ENCODE peak calls at places on chromosomes 4 and X, in eight cellular contexts. One of them, this sample, is unnamed.

GRCh38 chr4:174929346-174929745 is 11.2 kb downstream of the ADAM29 start:
- DNase-seq in choroid plexus epithelial cell: no peak
- DNase-seq in fibroblast of the aortic adventitia: no peak
- DNase-seq in fibroblast of villous mesenchyme: no peak
- DNase-seq in heart left ventricle: no peak
- DNase-seq in WTC11: no peak
- DNase-seq in cardiac muscle cell: no peak
- DNase-seq in MCF 10A: no peak
- DNase-seq in this sample: no peak

GRCh38 chr4:52760256-52760655 is 9.0 kb upstream of the ERVMER34-1 start:
- DNase-seq in heart left ventricle: no peak
- DNase-seq in MCF 10A: no peak
- DNase-seq in fibroblast of villous mesenchyme: no peak
- DNase-seq in fibroblast of the aortic adventitia: no peak
- DNase-seq in choroid plexus epithelial cell: no peak
- DNase-seq in cardiac muscle cell: no peak
- DNase-seq in WTC11: no peak
- DNase-seq in this sample: no peak

GRCh38 chrX:65871671-65872311 is 168.1 kb downstream of the VSIG4 start:
- DNase-seq in cardiac muscle cell: no peak
- DNase-seq in fibroblast of villous mesenchyme: no peak
- DNase-seq in choroid plexus epithelial cell: no peak
- DNase-seq in heart left ventricle: peak
- DNase-seq in fibroblast of the aortic adventitia: peak
- DNase-seq in WTC11: peak
- DNase-seq in MCF 10A: peak
- DNase-seq in this sample: no peak

GRCh38 chrX:10989386-10989785 is 121.7 kb upstream of the HCCS start:
- DNase-seq in choroid plexus epithelial cell: peak
- DNase-seq in MCF 10A: no peak
- DNase-seq in heart left ventricle: no peak
- DNase-seq in fibroblast of the aortic adventitia: no peak
- DNase-seq in cardiac muscle cell: peak
- DNase-seq in fibroblast of villous mesenchyme: no peak
- DNase-seq in WTC11: no peak
- DNase-seq in this sample: no peak

GRCh38 chrX:66994729-66995128 is 355.9 kb upstream of the EDA2R start:
- DNase-seq in fibroblast of the aortic adventitia: no peak
- DNase-seq in choroid plexus epithelial cell: no peak
- DNase-seq in cardiac muscle cell: no peak
- DNase-seq in fibroblast of villous mesenchyme: no peak
- DNase-seq in WTC11: peak
- DNase-seq in MCF 10A: no peak
- DNase-seq in heart left ventricle: no peak
- DNase-seq in this sample: peak

GRCh38 chr4:125368684-125369083 is 53.9 kb downstream of the FAT4 start:
- DNase-seq in cardiac muscle cell: no peak
- DNase-seq in WTC11: no peak
- DNase-seq in MCF 10A: peak
- DNase-seq in fibroblast of villous mesenchyme: peak
- DNase-seq in choroid plexus epithelial cell: peak
- DNase-seq in heart left ventricle: no peak
- DNase-seq in fibroblast of the aortic adventitia: peak
- DNase-seq in this sample: no peak

GRCh38 chr4:162015090-162015489 is 148.7 kb downstream of the FSTL5 start:
- DNase-seq in fibroblast of villous mesenchyme: peak
- DNase-seq in cardiac muscle cell: no peak
- DNase-seq in choroid plexus epithelial cell: peak
- DNase-seq in MCF 10A: no peak
- DNase-seq in heart left ventricle: no peak
- DNase-seq in fibroblast of the aortic adventitia: no peak
- DNase-seq in WTC11: no peak
- DNase-seq in this sample: no peak

GRCh38 chr4:143606470-143606869 is 93.0 kb downstream of the SMARCA5 start:
- DNase-seq in MCF 10A: no peak
- DNase-seq in choroid plexus epithelial cell: no peak
- DNase-seq in cardiac muscle cell: no peak
- DNase-seq in fibroblast of villous mesenchyme: no peak
- DNase-seq in heart left ventricle: no peak
- DNase-seq in WTC11: no peak
- DNase-seq in fibroblast of the aortic adventitia: no peak
- DNase-seq in this sample: no peak

GRCh38 chr4:123398803-123399637 is 2.4 kb downstream of the SPRY1 start:
- DNase-seq in fibroblast of the aortic adventitia: peak
- DNase-seq in fibroblast of villous mesenchyme: peak
- DNase-seq in heart left ventricle: peak
- DNase-seq in cardiac muscle cell: peak
- DNase-seq in MCF 10A: peak
- DNase-seq in choroid plexus epithelial cell: peak
- DNase-seq in WTC11: peak
- DNase-seq in this sample: peak

GRCh38 chr4:176377705-176378302 is 58.0 kb downstream of the SPCS3 start:
- DNase-seq in fibroblast of villous mesenchyme: peak
- DNase-seq in choroid plexus epithelial cell: peak
- DNase-seq in WTC11: no peak
- DNase-seq in cardiac muscle cell: peak
- DNase-seq in MCF 10A: peak
- DNase-seq in fibroblast of the aortic adventitia: peak
- DNase-seq in heart left ventricle: no peak
- DNase-seq in this sample: no peak

GRCh38 chr4:155433636-155434360 is 57.0 kb upstream of the MAP9 start:
- DNase-seq in choroid plexus epithelial cell: peak
- DNase-seq in cardiac muscle cell: no peak
- DNase-seq in heart left ventricle: no peak
- DNase-seq in fibroblast of the aortic adventitia: peak
- DNase-seq in fibroblast of villous mesenchyme: no peak
- DNase-seq in MCF 10A: peak
- DNase-seq in WTC11: no peak
- DNase-seq in this sample: no peak
- TF ChIP-seq CTCF in choroid plexus epithelial cell: no peak
- TF ChIP-seq CTCF in cardiac muscle cell: no peak
- TF ChIP-seq CTCF in heart left ventricle: no peak
- TF ChIP-seq CTCF in fibroblast of the aortic adventitia: no peak
- TF ChIP-seq CTCF in fibroblast of villous mesenchyme: no peak
- TF ChIP-seq CTCF in MCF 10A: no peak
- TF ChIP-seq CTCF in WTC11: no peak
- TF ChIP-seq CTCF in this sample: no peak

GRCh38 chr4:119087121-119087520 is 48.5 kb upstream of the MYOZ2 start:
- DNase-seq in MCF 10A: no peak
- DNase-seq in heart left ventricle: no peak
- DNase-seq in WTC11: no peak
- DNase-seq in choroid plexus epithelial cell: peak
- DNase-seq in fibroblast of the aortic adventitia: peak
- DNase-seq in cardiac muscle cell: no peak
- DNase-seq in fibroblast of villous mesenchyme: peak
- DNase-seq in this sample: no peak
- TF ChIP-seq CTCF in MCF 10A: no peak
- TF ChIP-seq CTCF in heart left ventricle: peak
- TF ChIP-seq CTCF in WTC11: no peak
- TF ChIP-seq CTCF in choroid plexus epithelial cell: peak
- TF ChIP-seq CTCF in fibroblast of the aortic adventitia: peak
- TF ChIP-seq CTCF in cardiac muscle cell: peak
- TF ChIP-seq CTCF in fibroblast of villous mesenchyme: peak
- TF ChIP-seq CTCF in this sample: no peak

GRCh38 chr4:126738926-126739325 is 893.8 kb upstream of the INTU start:
- DNase-seq in MCF 10A: no peak
- DNase-seq in choroid plexus epithelial cell: peak
- DNase-seq in cardiac muscle cell: no peak
- DNase-seq in fibroblast of the aortic adventitia: no peak
- DNase-seq in fibroblast of villous mesenchyme: no peak
- DNase-seq in heart left ventricle: no peak
- DNase-seq in WTC11: no peak
- DNase-seq in this sample: no peak

GRCh38 chr4:126742885-126743284 is 889.9 kb upstream of the INTU start:
- DNase-seq in choroid plexus epithelial cell: no peak
- DNase-seq in heart left ventricle: no peak
- DNase-seq in WTC11: no peak
- DNase-seq in cardiac muscle cell: no peak
- DNase-seq in MCF 10A: no peak
- DNase-seq in fibroblast of the aortic adventitia: no peak
- DNase-seq in fibroblast of villous mesenchyme: no peak
- DNase-seq in this sample: no peak

GRCh38 chr4:126740687-126741086 is 892.1 kb upstream of the INTU start:
- DNase-seq in choroid plexus epithelial cell: no peak
- DNase-seq in MCF 10A: no peak
- DNase-seq in heart left ventricle: no peak
- DNase-seq in WTC11: no peak
- DNase-seq in fibroblast of the aortic adventitia: no peak
- DNase-seq in fibroblast of villous mesenchyme: no peak
- DNase-seq in cardiac muscle cell: no peak
- DNase-seq in this sample: no peak

GRCh38 chr4:126738527-126738923 is 894.2 kb upstream of the INTU start:
- DNase-seq in heart left ventricle: no peak
- DNase-seq in choroid plexus epithelial cell: no peak
- DNase-seq in cardiac muscle cell: no peak
- DNase-seq in fibroblast of villous mesenchyme: no peak
- DNase-seq in MCF 10A: no peak
- DNase-seq in WTC11: no peak
- DNase-seq in fibroblast of the aortic adventitia: no peak
- DNase-seq in this sample: no peak

DNA sequence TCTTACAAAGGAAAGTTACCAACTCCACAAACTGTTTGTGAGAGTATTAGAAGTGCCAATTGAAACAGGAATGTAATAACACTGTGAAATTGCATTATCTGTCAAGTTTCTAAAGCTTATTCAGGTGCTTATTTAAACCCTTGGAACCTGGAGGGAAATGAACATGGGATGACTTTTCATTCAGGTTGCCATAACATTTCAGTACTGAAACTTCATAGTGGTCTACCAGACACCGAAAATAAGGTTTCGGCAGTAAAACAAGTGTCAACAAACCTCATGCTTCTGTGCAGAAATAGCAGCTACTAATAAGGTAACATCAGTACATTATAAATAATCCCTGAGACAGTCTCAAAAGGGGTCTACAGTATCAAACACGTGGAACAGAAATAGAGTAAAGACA is 890.7 kb upstream of the INTU start:
- DNase-seq in cardiac muscle cell: no peak
- DNase-seq in choroid plexus epithelial cell: no peak
- DNase-seq in WTC11: no peak
- DNase-seq in fibroblast of the aortic adventitia: no peak
- DNase-seq in heart left ventricle: no peak
- DNase-seq in fibroblast of villous mesenchyme: no peak
- DNase-seq in MCF 10A: no peak
- DNase-seq in this sample: no peak
- TF ChIP-seq CTCF in cardiac muscle cell: no peak
- TF ChIP-seq CTCF in choroid plexus epithelial cell: no peak
- TF ChIP-seq CTCF in WTC11: no peak
- TF ChIP-seq CTCF in fibroblast of the aortic adventitia: no peak
- TF ChIP-seq CTCF in heart left ventricle: no peak
- TF ChIP-seq CTCF in fibroblast of villous mesenchyme: no peak
- TF ChIP-seq CTCF in MCF 10A: no peak
- TF ChIP-seq CTCF in this sample: no peak

GRCh38 chrX:149508467-149508866 is 3.4 kb upstream of the IDS start:
- DNase-seq in fibroblast of the aortic adventitia: no peak
- DNase-seq in MCF 10A: no peak
- DNase-seq in cardiac muscle cell: no peak
- DNase-seq in choroid plexus epithelial cell: no peak
- DNase-seq in heart left ventricle: no peak
- DNase-seq in WTC11: no peak
- DNase-seq in fibroblast of villous mesenchyme: no peak
- DNase-seq in this sample: no peak

GRCh38 chrX:149506349-149506748 is 1.2 kb upstream of the IDS start:
- DNase-seq in WTC11: no peak
- DNase-seq in fibroblast of the aortic adventitia: no peak
- DNase-seq in fibroblast of villous mesenchyme: no peak
- DNase-seq in cardiac muscle cell: no peak
- DNase-seq in MCF 10A: no peak
- DNase-seq in heart left ventricle: no peak
- DNase-seq in choroid plexus epithelial cell: no peak
- DNase-seq in this sample: no peak

GRCh38 chrX:149505671-149506070 is 565 bp upstream of the IDS start:
- DNase-seq in cardiac muscle cell: no peak
- DNase-seq in fibroblast of the aortic adventitia: no peak
- DNase-seq in heart left ventricle: no peak
- DNase-seq in fibroblast of villous mesenchyme: no peak
- DNase-seq in MCF 10A: no peak
- DNase-seq in WTC11: no peak
- DNase-seq in choroid plexus epithelial cell: no peak
- DNase-seq in this sample: no peak

GRCh38 chrX:149504915-149505651 is at the start of gene IDS:
- DNase-seq in MCF 10A: peak
- DNase-seq in cardiac muscle cell: peak
- DNase-seq in fibroblast of villous mesenchyme: peak
- DNase-seq in fibroblast of the aortic adventitia: peak
- DNase-seq in heart left ventricle: peak
- DNase-seq in choroid plexus epithelial cell: peak
- DNase-seq in WTC11: peak
- DNase-seq in this sample: peak

DNA sequence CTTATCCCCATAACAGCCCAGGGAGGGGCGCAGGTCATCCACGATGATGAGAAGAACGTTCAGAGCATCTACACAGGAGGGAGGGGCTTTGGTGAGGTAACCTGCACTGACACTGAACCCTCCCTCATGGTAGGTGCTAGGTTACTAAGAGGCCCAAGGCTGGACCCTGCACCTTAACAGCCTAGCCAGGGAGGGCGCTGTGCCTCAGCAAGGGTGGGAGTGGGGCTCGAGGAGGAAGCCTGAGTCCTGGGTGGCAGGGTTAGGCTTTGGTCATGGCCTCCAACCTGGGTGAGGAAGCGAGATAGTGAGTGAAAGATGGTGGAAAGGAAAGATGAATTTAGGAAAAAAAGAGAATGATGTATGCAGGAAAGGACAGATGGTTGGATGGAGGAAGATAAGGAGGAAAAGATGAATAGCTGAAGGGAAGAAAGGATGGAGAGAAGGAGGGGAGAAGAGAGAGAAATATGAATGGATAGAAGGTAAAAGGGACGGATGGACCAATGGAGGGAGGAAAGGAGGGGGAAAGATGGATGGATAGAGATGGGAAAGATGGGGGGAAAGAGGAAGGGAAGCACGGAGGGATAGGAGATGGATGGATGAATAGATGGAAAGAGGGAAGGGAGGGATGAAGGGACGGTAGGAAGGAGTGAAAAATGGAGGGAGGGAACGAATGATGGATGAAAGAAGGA is 736 bp downstream of the IDS start:
- DNase-seq in MCF 10A: no peak
- DNase-seq in WTC11: peak
- DNase-seq in cardiac muscle cell: no peak
- DNase-seq in heart left ventricle: no peak
- DNase-seq in fibroblast of the aortic adventitia: peak
- DNase-seq in fibroblast of villous mesenchyme: no peak
- DNase-seq in choroid plexus epithelial cell: no peak
- DNase-seq in this sample: peak
- TF ChIP-seq CTCF in MCF 10A: peak
- TF ChIP-seq CTCF in WTC11: peak
- TF ChIP-seq CTCF in cardiac muscle cell: peak
- TF ChIP-seq CTCF in heart left ventricle: no peak
- TF ChIP-seq CTCF in fibroblast of the aortic adventitia: peak
- TF ChIP-seq CTCF in fibroblast of villous mesenchyme: peak
- TF ChIP-seq CTCF in choroid plexus epithelial cell: peak
- TF ChIP-seq CTCF in this sample: no peak

This sample was measured in nephron progenitor cell.